ENCODE peak calls at places on chromosomes 16 and 17, in four cellular contexts. N is GM12878, X is K562, J is HepG2. E is an unnamed sample.

GRCh38 chr17:12789976-12790805 is 893 bp downstream of the ARHGAP44 start:
- DNase-seq in N (no peak), X (no peak), J (no peak), E (peak; percentile 19)

GRCh38 chr16:24773771-24774427 is 44.4 kb downstream of the TNRC6A start:
- DNase-seq in N (no peak), X (no peak), J (no peak), E (no peak)

GRCh38 chr16:8577678-8578304 is 12.5 kb downstream of the TMEM114 start:
- DNase-seq in N (no peak), X (no peak), J (peak; percentile 33), E (no peak)

GRCh38 chr17:19012171-19013080 is 7.9 kb upstream of the FAM83G start:
- DNase-seq in N (no peak), X (no peak), J (no peak), E (no peak)

GRCh38 chr16:50238868-50239301 is 27.5 kb upstream of the ADCY7 start:
- DNase-seq in N (no peak), X (no peak), J (no peak), E (no peak)

GRCh38 chr17:45288825-45289224 is 26.9 kb upstream of the SPATA32 start:
- DNase-seq in N (no peak), X (no peak), J (no peak), E (no peak)

GRCh38 chr16:73549960-73550359 is 502.0 kb upstream of the ZFHX3 start:
- DNase-seq in N (no peak), X (no peak), J (no peak), E (no peak)

GRCh38 chr17:63537991-63538692 is 12.1 kb upstream of the DCAF7 start:
- DNase-seq in N (no peak), X (no peak), J (no peak), E (no peak)

GRCh38 chr16:14310519-14310991 is 239.4 kb downstream of the MRTFB start:
- DNase-seq in N (peak; percentile 86), X (peak; percentile 42), J (peak; percentile 51), E (no peak)

DNA sequence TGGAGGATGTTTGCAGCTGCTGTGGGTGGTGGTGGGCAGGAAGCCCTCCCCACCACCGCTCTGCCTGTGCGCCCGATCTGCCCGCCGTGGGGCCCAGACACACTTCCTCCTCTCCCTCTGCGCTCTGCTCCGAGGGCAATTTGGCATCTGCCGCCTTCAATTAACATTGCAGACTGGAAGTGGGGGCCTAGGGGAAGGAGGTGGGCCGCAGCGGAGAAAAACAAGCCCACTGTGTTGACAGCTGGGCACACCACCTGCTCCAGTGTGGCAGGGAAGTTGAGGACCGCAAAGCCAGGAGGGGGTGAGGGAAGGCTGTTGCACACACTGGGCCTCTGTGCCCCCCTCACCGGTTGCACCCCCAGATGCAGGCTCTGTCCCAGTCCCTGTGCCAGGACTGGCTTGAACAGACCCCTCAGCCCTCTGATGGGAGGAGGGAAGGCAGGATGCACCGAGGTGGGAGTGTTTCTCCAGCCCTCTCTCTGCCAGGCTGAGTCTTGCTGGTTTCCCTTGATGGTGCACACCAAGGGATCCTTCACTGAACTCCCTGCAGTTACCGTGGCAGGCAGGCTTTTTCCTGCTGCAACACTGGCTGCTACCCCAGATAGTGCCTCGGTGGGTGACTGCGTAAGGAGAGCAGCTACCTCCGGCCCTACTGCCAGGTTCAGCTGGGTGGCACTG is 72.8 kb upstream of the MED9 start:
- DNase-seq in N (no peak), X (no peak), J (no peak), E (no peak)
- TF ChIP-seq TARDBP in N (no peak), X (no peak), J (no peak), E (no peak)

GRCh38 chr17:10117085-10117484 is 81.3 kb downstream of the GAS7 start:
- DNase-seq in N (no peak), X (no peak), J (no peak), E (no peak)
- TF ChIP-seq TARDBP in N (no peak), X (no peak), J (no peak), E (no peak)

DNA sequence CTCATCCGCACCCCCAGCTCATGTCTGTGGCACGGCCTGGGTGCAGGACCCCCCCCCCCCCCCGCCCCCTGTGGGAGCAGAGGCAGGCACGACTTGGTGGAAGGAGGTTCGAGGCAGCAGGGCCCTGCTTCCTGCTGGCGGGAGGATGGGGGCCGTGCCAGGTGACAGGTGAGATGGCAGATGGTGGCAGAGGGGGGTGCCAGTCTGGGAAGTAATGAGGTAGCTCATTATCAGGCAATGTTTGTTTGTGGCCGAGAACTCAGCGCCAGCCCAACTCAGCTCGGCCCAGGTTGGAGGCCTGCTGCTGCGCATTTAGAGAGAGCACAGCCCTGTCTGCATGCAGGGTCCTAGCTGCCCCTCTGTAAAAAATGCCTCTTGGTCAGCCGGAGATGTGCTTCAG is 40.1 kb upstream of the JPH3 start:
- DNase-seq in N (no peak), X (no peak), J (no peak), E (no peak)
- TF ChIP-seq TARDBP in N (no peak), X (no peak), J (no peak), E (no peak)

GRCh38 chr17:61400786-61401279 is 1.2 kb downstream of the TBX2 start:
- DNase-seq in N (no peak), X (no peak), J (no peak), E (peak; percentile 42)

GRCh38 chr17:61401280-61402072 is 1.8 kb downstream of the TBX2 start:
- DNase-seq in N (no peak), X (no peak), J (no peak), E (no peak)

GRCh38 chr17:61398721-61399130 is 917 bp upstream of the TBX2 start:
- DNase-seq in N (no peak), X (no peak), J (no peak), E (no peak)

GRCh38 chr17:61400058-61400785 is 579 bp downstream of the TBX2 start:
- DNase-seq in N (no peak), X (no peak), J (no peak), E (peak; percentile 58)

GRCh38 chr17:61399131-61400057 is at the start of gene TBX2:
- DNase-seq in N (no peak), X (no peak), J (peak; percentile 80), E (peak; percentile 89)
- TF ChIP-seq TARDBP in N (no peak), X (no peak), J (no peak), E (no peak)

GRCh38 chr17:17623904-17624303 is 32.4 kb upstream of the PEMT start:
- DNase-seq in N (no peak), X (no peak), J (no peak), E (no peak)

GRCh38 chr17:17628388-17629008 is 37.0 kb upstream of the PEMT start:
- DNase-seq in N (peak; percentile 15), X (no peak), J (no peak), E (no peak)

GRCh38 chr17:17626840-17627239 is 35.3 kb upstream of the PEMT start:
- DNase-seq in N (no peak), X (no peak), J (no peak), E (no peak)

GRCh38 chr17:17624776-17625175 is 33.3 kb upstream of the PEMT start:
- DNase-seq in N (no peak), X (no peak), J (no peak), E (no peak)

DNA sequence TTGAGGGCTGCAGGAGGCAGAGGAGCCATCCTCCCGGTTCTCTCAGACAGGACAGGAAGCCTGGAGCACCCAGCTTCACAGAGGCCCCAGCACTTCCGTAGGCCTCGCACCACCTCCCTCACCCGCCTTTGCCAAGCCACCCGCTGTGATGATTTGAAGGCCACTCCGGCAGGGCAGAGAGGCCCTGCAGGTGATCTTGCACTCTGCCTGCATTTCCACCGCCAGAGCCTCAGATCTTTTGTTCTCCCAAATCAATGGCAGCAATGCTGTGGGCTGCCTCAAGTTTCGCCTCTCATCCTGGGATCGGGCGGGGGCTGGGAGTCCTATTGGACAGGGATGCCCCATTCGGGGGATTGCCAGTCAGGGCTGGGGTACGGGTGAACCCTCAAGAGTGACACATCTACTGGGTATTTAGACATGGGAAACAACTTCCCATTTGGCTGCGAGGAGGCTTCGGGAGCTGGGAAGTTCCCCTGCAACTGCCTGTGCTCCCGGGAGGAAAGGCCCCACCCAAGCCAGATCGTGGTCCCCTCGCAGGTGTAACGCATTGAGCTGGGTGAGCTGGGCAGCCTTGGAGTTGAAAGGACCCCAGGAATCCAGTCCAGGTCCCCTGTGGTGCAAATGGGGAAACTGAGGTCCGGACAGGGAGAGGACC is 34.8 kb upstream of the PEMT start:
- DNase-seq in N (no peak), X (no peak), J (no peak), E (no peak)
- TF ChIP-seq TARDBP in N (no peak), X (no peak), J (no peak), E (no peak)

GRCh38 chr17:74759941-74760340 is 11.5 kb downstream of the NHERF1 start:
- DNase-seq in N (no peak), X (peak; percentile 50), J (no peak), E (no peak)
- TF ChIP-seq TARDBP in N (no peak), X (no peak), J (no peak), E (no peak)

GRCh38 chr17:80863626-80864025 is 128.0 kb upstream of the CHMP6 start:
- DNase-seq in N (no peak), X (no peak), J (no peak), E (no peak)

GRCh38 chr17:80862341-80862969 is 129.2 kb upstream of the CHMP6 start:
- DNase-seq in N (no peak), X (no peak), J (no peak), E (no peak)

GRCh38 chr17:80866050-80866793 is 125.4 kb upstream of the CHMP6 start:
- DNase-seq in N (peak; percentile 31), X (peak; percentile 68), J (peak; percentile 56), E (peak; percentile 83)

GRCh38 chr17:80862978-80863377 is 128.7 kb upstream of the CHMP6 start:
- DNase-seq in N (no peak), X (no peak), J (no peak), E (no peak)

DNA sequence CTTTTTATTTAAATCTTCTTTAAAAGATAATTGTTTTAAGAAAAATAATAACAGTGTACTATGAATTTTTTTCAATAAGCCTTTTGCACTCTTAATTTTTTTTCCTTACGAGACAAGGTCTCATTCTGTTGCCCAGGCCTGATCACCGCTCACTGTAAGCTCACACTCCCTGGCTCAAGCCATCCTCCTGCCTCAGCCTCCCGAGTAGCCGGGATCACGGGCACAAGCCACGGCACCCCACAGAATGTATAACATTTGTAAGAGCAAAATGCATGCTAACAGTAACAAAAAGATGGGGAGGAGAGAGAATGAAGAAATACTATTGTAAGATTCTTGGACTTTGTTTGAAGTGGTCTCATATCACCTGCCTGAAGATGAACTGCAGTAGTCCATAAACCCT is 126.9 kb upstream of the CHMP6 start:
- DNase-seq in N (no peak), X (no peak), J (no peak), E (no peak)
- TF ChIP-seq TARDBP in N (no peak), X (no peak), J (no peak), E (no peak)

GRCh38 chr16:1435921-1436697 is 5.2 kb downstream of the PERCC1 start:
- DNase-seq in N (no peak), X (no peak), J (peak; percentile 51), E (no peak)

GRCh38 chr16:1437606-1438005 is 6.7 kb downstream of the PERCC1 start:
- DNase-seq in N (no peak), X (no peak), J (no peak), E (no peak)

GRCh38 chr16:1436731-1437355 is 6.0 kb downstream of the PERCC1 start:
- DNase-seq in N (no peak), X (no peak), J (no peak), E (no peak)

GRCh38 chr16:1439058-1439698 is 5.2 kb downstream of the CCDC154 start:
- DNase-seq in N (no peak), X (no peak), J (no peak), E (no peak)

GRCh38 chr16:1438229-1439057 is 5.9 kb downstream of the CCDC154 start:
- DNase-seq in N (no peak), X (no peak), J (no peak), E (no peak)
- TF ChIP-seq TARDBP in N (no peak), X (no peak), J (no peak), E (no peak)

E was measured in HEK293T.